ENCODE peak calls at places on chromosomes 1 and 21, in ten cellular contexts. One of them, this sample, is unnamed.

GRCh38 chr1:26538480-26539412 is 9.2 kb downstream of the RPS6KA1 start:
- DNase-seq in heart left ventricle: peak
- DNase-seq in fibroblast of pulmonary artery: peak
- DNase-seq in lower lobe of right lung: peak
- DNase-seq in activated CD8-positive, alpha-beta T cell treated with anti-CD3 and anti-CD28 coated beads for 36 hours: peak
- DNase-seq in foreskin fibroblast: no peak
- DNase-seq in neural progenitor cell: peak
- DNase-seq in ovary: no peak
- DNase-seq in glutamatergic neuron: peak
- DNase-seq in GM23338: peak
- DNase-seq in this sample: peak

GRCh38 chr1:6577831-6578525 is 1.8 kb upstream of the ZBTB48 start:
- DNase-seq in heart left ventricle: no peak
- DNase-seq in fibroblast of pulmonary artery: no peak
- DNase-seq in lower lobe of right lung: no peak
- DNase-seq in activated CD8-positive, alpha-beta T cell treated with anti-CD3 and anti-CD28 coated beads for 36 hours: no peak
- DNase-seq in foreskin fibroblast: no peak
- DNase-seq in neural progenitor cell: no peak
- DNase-seq in ovary: no peak
- DNase-seq in glutamatergic neuron: no peak
- DNase-seq in GM23338: no peak
- DNase-seq in this sample: no peak

GRCh38 chr1:10765734-10766478 is 30.5 kb downstream of the CASZ1 start:
- DNase-seq in heart left ventricle: no peak
- DNase-seq in fibroblast of pulmonary artery: no peak
- DNase-seq in lower lobe of right lung: peak
- DNase-seq in activated CD8-positive, alpha-beta T cell treated with anti-CD3 and anti-CD28 coated beads for 36 hours: no peak
- DNase-seq in foreskin fibroblast: no peak
- DNase-seq in neural progenitor cell: no peak
- DNase-seq in ovary: no peak
- DNase-seq in glutamatergic neuron: no peak
- DNase-seq in GM23338: no peak
- DNase-seq in this sample: no peak

GRCh38 chr1:43558346-43558841 is 27.7 kb downstream of the PTPRF start:
- DNase-seq in heart left ventricle: no peak
- DNase-seq in fibroblast of pulmonary artery: peak
- DNase-seq in lower lobe of right lung: peak
- DNase-seq in activated CD8-positive, alpha-beta T cell treated with anti-CD3 and anti-CD28 coated beads for 36 hours: no peak
- DNase-seq in foreskin fibroblast: peak
- DNase-seq in neural progenitor cell: peak
- DNase-seq in ovary: peak
- DNase-seq in glutamatergic neuron: peak
- DNase-seq in GM23338: peak
- DNase-seq in this sample: no peak

GRCh38 chr1:41418868-41419583 is 57.8 kb downstream of the FOXO6 start:
- DNase-seq in heart left ventricle: peak
- DNase-seq in fibroblast of pulmonary artery: peak
- DNase-seq in lower lobe of right lung: peak
- DNase-seq in activated CD8-positive, alpha-beta T cell treated with anti-CD3 and anti-CD28 coated beads for 36 hours: no peak
- DNase-seq in foreskin fibroblast: peak
- DNase-seq in neural progenitor cell: peak
- DNase-seq in ovary: no peak
- DNase-seq in glutamatergic neuron: no peak
- DNase-seq in GM23338: peak
- DNase-seq in this sample: peak

GRCh38 chr1:185488673-185489311 is 171.7 kb upstream of the IVNS1ABP start:
- DNase-seq in heart left ventricle: peak
- DNase-seq in fibroblast of pulmonary artery: no peak
- DNase-seq in lower lobe of right lung: no peak
- DNase-seq in activated CD8-positive, alpha-beta T cell treated with anti-CD3 and anti-CD28 coated beads for 36 hours: no peak
- DNase-seq in foreskin fibroblast: no peak
- DNase-seq in neural progenitor cell: no peak
- DNase-seq in ovary: no peak
- DNase-seq in glutamatergic neuron: no peak
- DNase-seq in GM23338: peak
- DNase-seq in this sample: no peak

GRCh38 chr1:222455188-222455879 is 92.6 kb downstream of the HHIPL2 start:
- DNase-seq in heart left ventricle: peak
- DNase-seq in fibroblast of pulmonary artery: peak
- DNase-seq in lower lobe of right lung: peak
- DNase-seq in activated CD8-positive, alpha-beta T cell treated with anti-CD3 and anti-CD28 coated beads for 36 hours: peak
- DNase-seq in foreskin fibroblast: peak
- DNase-seq in neural progenitor cell: peak
- DNase-seq in ovary: peak
- DNase-seq in glutamatergic neuron: peak
- DNase-seq in GM23338: peak
- DNase-seq in this sample: peak

GRCh38 chr1:35298464-35298863 is 30.0 kb downstream of the ZMYM4 start:
- DNase-seq in heart left ventricle: no peak
- DNase-seq in fibroblast of pulmonary artery: peak
- DNase-seq in lower lobe of right lung: no peak
- DNase-seq in activated CD8-positive, alpha-beta T cell treated with anti-CD3 and anti-CD28 coated beads for 36 hours: peak
- DNase-seq in foreskin fibroblast: peak
- DNase-seq in neural progenitor cell: peak
- DNase-seq in ovary: peak
- DNase-seq in glutamatergic neuron: no peak
- DNase-seq in GM23338: peak
- DNase-seq in this sample: peak

GRCh38 chr1:64038965-64039926 is 164.2 kb upstream of the UBE2U start:
- DNase-seq in heart left ventricle: peak
- DNase-seq in fibroblast of pulmonary artery: peak
- DNase-seq in lower lobe of right lung: no peak
- DNase-seq in activated CD8-positive, alpha-beta T cell treated with anti-CD3 and anti-CD28 coated beads for 36 hours: no peak
- DNase-seq in foreskin fibroblast: peak
- DNase-seq in neural progenitor cell: peak
- DNase-seq in ovary: no peak
- DNase-seq in glutamatergic neuron: no peak
- DNase-seq in GM23338: peak
- DNase-seq in this sample: peak

DNA sequence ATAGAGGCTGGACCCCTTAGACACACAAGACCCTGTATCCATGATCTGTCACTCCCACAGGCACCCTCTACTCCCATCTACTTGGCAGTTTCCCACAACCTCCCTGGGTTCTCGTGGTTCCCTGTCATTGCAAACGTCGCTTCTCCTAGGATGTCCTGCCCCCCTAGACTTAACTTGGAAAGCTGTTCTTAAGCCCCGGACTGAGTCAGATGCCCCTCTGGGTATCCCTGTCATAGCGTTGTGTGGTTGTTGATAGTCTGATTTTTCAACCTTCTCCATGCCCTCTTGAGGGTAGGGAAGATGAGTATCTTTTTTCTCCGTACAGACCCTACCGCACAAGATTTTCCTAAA is 11.8 kb downstream of the RCC1 start:
- DNase-seq in heart left ventricle: no peak
- DNase-seq in fibroblast of pulmonary artery: no peak
- DNase-seq in lower lobe of right lung: no peak
- DNase-seq in activated CD8-positive, alpha-beta T cell treated with anti-CD3 and anti-CD28 coated beads for 36 hours: no peak
- DNase-seq in foreskin fibroblast: no peak
- DNase-seq in neural progenitor cell: peak
- DNase-seq in ovary: no peak
- DNase-seq in glutamatergic neuron: no peak
- DNase-seq in GM23338: no peak
- DNase-seq in this sample: peak
- TF ChIP-seq CTCF in heart left ventricle: no peak
- TF ChIP-seq CTCF in fibroblast of pulmonary artery: no peak
- TF ChIP-seq CTCF in lower lobe of right lung: no peak
- TF ChIP-seq CTCF in activated CD8-positive, alpha-beta T cell treated with anti-CD3 and anti-CD28 coated beads for 36 hours: no peak
- TF ChIP-seq CTCF in foreskin fibroblast: no peak
- TF ChIP-seq CTCF in neural progenitor cell: no peak
- TF ChIP-seq CTCF in ovary: no peak
- TF ChIP-seq CTCF in glutamatergic neuron: no peak
- TF ChIP-seq CTCF in GM23338: no peak
- TF ChIP-seq CTCF in this sample: no peak

GRCh38 chr1:116362050-116362449 is 11.0 kb upstream of the ATP1A1 start:
- DNase-seq in heart left ventricle: no peak
- DNase-seq in fibroblast of pulmonary artery: no peak
- DNase-seq in lower lobe of right lung: no peak
- DNase-seq in activated CD8-positive, alpha-beta T cell treated with anti-CD3 and anti-CD28 coated beads for 36 hours: no peak
- DNase-seq in foreskin fibroblast: no peak
- DNase-seq in neural progenitor cell: no peak
- DNase-seq in ovary: no peak
- DNase-seq in glutamatergic neuron: no peak
- DNase-seq in GM23338: no peak
- DNase-seq in this sample: no peak

GRCh38 chr1:116359871-116360270 is 13.2 kb upstream of the ATP1A1 start:
- DNase-seq in heart left ventricle: no peak
- DNase-seq in fibroblast of pulmonary artery: no peak
- DNase-seq in lower lobe of right lung: no peak
- DNase-seq in activated CD8-positive, alpha-beta T cell treated with anti-CD3 and anti-CD28 coated beads for 36 hours: no peak
- DNase-seq in foreskin fibroblast: no peak
- DNase-seq in neural progenitor cell: no peak
- DNase-seq in ovary: no peak
- DNase-seq in glutamatergic neuron: no peak
- DNase-seq in GM23338: no peak
- DNase-seq in this sample: no peak

GRCh38 chr1:116359060-116359830 is 13.8 kb upstream of the ATP1A1 start:
- DNase-seq in heart left ventricle: no peak
- DNase-seq in fibroblast of pulmonary artery: peak
- DNase-seq in lower lobe of right lung: no peak
- DNase-seq in activated CD8-positive, alpha-beta T cell treated with anti-CD3 and anti-CD28 coated beads for 36 hours: no peak
- DNase-seq in foreskin fibroblast: peak
- DNase-seq in neural progenitor cell: no peak
- DNase-seq in ovary: no peak
- DNase-seq in glutamatergic neuron: no peak
- DNase-seq in GM23338: no peak
- DNase-seq in this sample: peak

GRCh38 chr1:116361648-116362047 is 11.4 kb upstream of the ATP1A1 start:
- DNase-seq in heart left ventricle: no peak
- DNase-seq in fibroblast of pulmonary artery: no peak
- DNase-seq in lower lobe of right lung: no peak
- DNase-seq in activated CD8-positive, alpha-beta T cell treated with anti-CD3 and anti-CD28 coated beads for 36 hours: no peak
- DNase-seq in foreskin fibroblast: no peak
- DNase-seq in neural progenitor cell: no peak
- DNase-seq in ovary: no peak
- DNase-seq in glutamatergic neuron: no peak
- DNase-seq in GM23338: no peak
- DNase-seq in this sample: no peak

GRCh38 chr1:116360435-116361173 is 12.4 kb upstream of the ATP1A1 start:
- DNase-seq in heart left ventricle: no peak
- DNase-seq in fibroblast of pulmonary artery: peak
- DNase-seq in lower lobe of right lung: no peak
- DNase-seq in activated CD8-positive, alpha-beta T cell treated with anti-CD3 and anti-CD28 coated beads for 36 hours: no peak
- DNase-seq in foreskin fibroblast: no peak
- DNase-seq in neural progenitor cell: no peak
- DNase-seq in ovary: no peak
- DNase-seq in glutamatergic neuron: no peak
- DNase-seq in GM23338: no peak
- DNase-seq in this sample: no peak
- TF ChIP-seq CTCF in heart left ventricle: peak
- TF ChIP-seq CTCF in fibroblast of pulmonary artery: peak
- TF ChIP-seq CTCF in lower lobe of right lung: peak
- TF ChIP-seq CTCF in activated CD8-positive, alpha-beta T cell treated with anti-CD3 and anti-CD28 coated beads for 36 hours: peak
- TF ChIP-seq CTCF in foreskin fibroblast: peak
- TF ChIP-seq CTCF in neural progenitor cell: no peak
- TF ChIP-seq CTCF in ovary: peak
- TF ChIP-seq CTCF in glutamatergic neuron: no peak
- TF ChIP-seq CTCF in GM23338: no peak
- TF ChIP-seq CTCF in this sample: peak

DNA sequence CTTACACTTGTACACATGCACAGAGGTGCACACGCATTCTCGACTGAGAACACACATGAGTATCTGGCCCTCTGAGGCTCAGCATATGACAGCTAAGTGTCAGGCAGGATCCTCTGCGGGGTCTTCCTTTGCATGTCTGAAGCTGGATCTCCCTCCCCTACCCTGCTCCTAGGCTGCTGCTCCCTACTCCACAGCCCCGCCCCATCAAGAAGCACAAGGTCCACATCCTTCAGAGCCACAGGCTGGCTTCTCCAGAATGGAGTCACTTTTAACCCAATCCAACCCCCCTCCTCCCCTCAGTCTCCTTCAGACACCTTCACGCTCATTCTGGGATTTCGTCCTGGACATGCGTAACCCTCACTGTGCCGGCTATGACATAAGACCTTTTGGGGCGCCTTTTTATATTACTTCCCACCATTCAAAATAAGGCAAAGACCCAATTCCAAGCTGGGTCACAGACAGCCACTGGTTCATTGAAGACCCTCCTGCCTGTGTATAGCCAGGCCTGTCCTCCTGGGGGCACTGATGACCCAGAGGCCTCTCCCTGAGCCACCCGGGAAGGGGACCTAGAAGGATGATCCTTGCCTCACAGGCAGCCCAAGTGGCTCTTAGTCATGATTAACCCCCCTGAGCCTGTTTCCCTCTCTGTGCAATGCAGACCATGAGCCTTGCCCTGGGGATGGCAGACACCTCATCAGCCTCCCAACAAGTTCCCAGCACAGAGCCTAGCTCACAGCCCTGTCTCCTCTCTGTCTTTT is 4.7 kb downstream of the ADGRB2 start:
- DNase-seq in heart left ventricle: no peak
- DNase-seq in fibroblast of pulmonary artery: no peak
- DNase-seq in lower lobe of right lung: no peak
- DNase-seq in activated CD8-positive, alpha-beta T cell treated with anti-CD3 and anti-CD28 coated beads for 36 hours: no peak
- DNase-seq in foreskin fibroblast: no peak
- DNase-seq in neural progenitor cell: peak
- DNase-seq in ovary: no peak
- DNase-seq in glutamatergic neuron: no peak
- DNase-seq in GM23338: peak
- DNase-seq in this sample: peak
- TF ChIP-seq CTCF in heart left ventricle: no peak
- TF ChIP-seq CTCF in fibroblast of pulmonary artery: no peak
- TF ChIP-seq CTCF in lower lobe of right lung: no peak
- TF ChIP-seq CTCF in activated CD8-positive, alpha-beta T cell treated with anti-CD3 and anti-CD28 coated beads for 36 hours: no peak
- TF ChIP-seq CTCF in foreskin fibroblast: no peak
- TF ChIP-seq CTCF in neural progenitor cell: peak
- TF ChIP-seq CTCF in ovary: no peak
- TF ChIP-seq CTCF in glutamatergic neuron: no peak
- TF ChIP-seq CTCF in GM23338: peak
- TF ChIP-seq CTCF in this sample: peak

DNA sequence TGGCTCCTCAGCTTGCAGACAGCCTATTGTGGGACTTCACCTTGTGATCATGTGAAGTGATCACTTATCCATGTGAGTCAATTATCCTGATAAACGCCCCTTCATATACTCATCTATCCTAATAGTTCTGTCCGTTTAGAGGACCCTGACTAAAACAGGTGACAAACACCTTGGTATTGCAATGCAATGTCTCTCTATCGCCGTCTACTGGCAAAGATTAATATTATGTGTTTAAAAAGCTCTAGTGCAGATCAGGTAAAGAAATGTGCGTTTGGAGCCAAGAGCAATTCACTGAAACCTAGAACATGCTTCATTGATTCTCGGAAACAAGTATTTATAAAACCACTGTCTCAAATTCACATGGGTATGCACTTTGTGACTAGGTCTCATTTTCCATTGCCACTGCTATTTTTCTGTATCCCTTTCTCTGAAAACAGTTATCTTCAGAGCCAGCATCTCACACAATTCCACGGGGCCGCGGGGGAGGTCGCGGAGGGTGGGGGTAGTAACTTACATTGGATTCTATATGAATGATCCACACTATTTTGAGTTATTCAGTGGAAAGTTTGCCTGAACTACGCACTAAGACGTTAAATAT is 554.6 kb upstream of the NCAM2 start:
- DNase-seq in heart left ventricle: no peak
- DNase-seq in fibroblast of pulmonary artery: no peak
- DNase-seq in lower lobe of right lung: no peak
- DNase-seq in activated CD8-positive, alpha-beta T cell treated with anti-CD3 and anti-CD28 coated beads for 36 hours: no peak
- DNase-seq in foreskin fibroblast: no peak
- DNase-seq in neural progenitor cell: peak
- DNase-seq in ovary: no peak
- DNase-seq in glutamatergic neuron: no peak
- DNase-seq in GM23338: peak
- DNase-seq in this sample: no peak
- TF ChIP-seq CTCF in heart left ventricle: peak
- TF ChIP-seq CTCF in fibroblast of pulmonary artery: peak
- TF ChIP-seq CTCF in lower lobe of right lung: peak
- TF ChIP-seq CTCF in activated CD8-positive, alpha-beta T cell treated with anti-CD3 and anti-CD28 coated beads for 36 hours: peak
- TF ChIP-seq CTCF in foreskin fibroblast: no peak
- TF ChIP-seq CTCF in neural progenitor cell: peak
- TF ChIP-seq CTCF in ovary: no peak
- TF ChIP-seq CTCF in glutamatergic neuron: peak
- TF ChIP-seq CTCF in GM23338: peak
- TF ChIP-seq CTCF in this sample: peak

GRCh38 chr1:227911376-227911775 is 36.4 kb downstream of the WNT9A start:
- DNase-seq in heart left ventricle: no peak
- DNase-seq in fibroblast of pulmonary artery: no peak
- DNase-seq in lower lobe of right lung: no peak
- DNase-seq in activated CD8-positive, alpha-beta T cell treated with anti-CD3 and anti-CD28 coated beads for 36 hours: no peak
- DNase-seq in foreskin fibroblast: no peak
- DNase-seq in neural progenitor cell: no peak
- DNase-seq in ovary: no peak
- DNase-seq in glutamatergic neuron: no peak
- DNase-seq in GM23338: no peak
- DNase-seq in this sample: no peak
- TF ChIP-seq CTCF in heart left ventricle: no peak
- TF ChIP-seq CTCF in fibroblast of pulmonary artery: no peak
- TF ChIP-seq CTCF in lower lobe of right lung: no peak
- TF ChIP-seq CTCF in activated CD8-positive, alpha-beta T cell treated with anti-CD3 and anti-CD28 coated beads for 36 hours: no peak
- TF ChIP-seq CTCF in foreskin fibroblast: no peak
- TF ChIP-seq CTCF in neural progenitor cell: no peak
- TF ChIP-seq CTCF in ovary: no peak
- TF ChIP-seq CTCF in glutamatergic neuron: no peak
- TF ChIP-seq CTCF in GM23338: no peak
- TF ChIP-seq CTCF in this sample: no peak